ENCODE peak calls at places on chromosome 2, in six cellular contexts. M, V, D, F, G and L are unnamed samples.

GRCh38 chr2:166628478-166629136 is 134.6 kb upstream of the SCN7A start:
- DNase-seq in M (no peak), V (no peak), D (no peak), F (no peak), G (no peak), L (no peak)

GRCh38 chr2:159882069-159882468 is 84.1 kb upstream of the CD302 start:
- DNase-seq in M (no peak), V (no peak), D (no peak), F (no peak), G (no peak), L (no peak)

GRCh38 chr2:128644745-128645256 is 326.1 kb upstream of the HS6ST1 start:
- DNase-seq in M (no peak), V (peak), D (no peak), F (no peak), G (no peak), L (no peak)

GRCh38 chr2:219459460-219460311 is 25.0 kb downstream of the SPEG start:
- DNase-seq in M (peak), V (peak), D (peak), F (no peak), G (no peak), L (peak)

GRCh38 chr2:175525975-175526374 is 344.5 kb upstream of the ATP5MC3 start:
- DNase-seq in M (no peak), V (no peak), D (no peak), F (no peak), G (no peak), L (no peak)

GRCh38 chr2:7660816-7661215 is 743.6 kb downstream of the RNF144A start:
- DNase-seq in M (peak), V (no peak), D (no peak), F (no peak), G (no peak), L (no peak)

GRCh38 chr2:113828086-113828742 is 61.7 kb upstream of the ACTR3 start:
- DNase-seq in M (no peak), V (no peak), D (no peak), F (no peak), G (no peak), L (no peak)

GRCh38 chr2:133504566-133505505 is 63.4 kb downstream of the NCKAP5 start:
- DNase-seq in M (no peak), V (no peak), D (peak), F (no peak), G (peak), L (peak)

GRCh38 chr2:98608962-98609604 is 694 bp downstream of the UNC50 start:
- DNase-seq in M (peak), V (peak), D (peak), F (peak), G (no peak), L (no peak)

GRCh38 chr2:107107351-107107750 is 221.4 kb upstream of the ST6GAL2 start:
- DNase-seq in M (no peak), V (no peak), D (no peak), F (no peak), G (no peak), L (no peak)

GRCh38 chr2:14942991-14943390 is 310.5 kb downstream of the LRATD1 start:
- DNase-seq in M (no peak), V (no peak), D (peak), F (no peak), G (no peak), L (no peak)

GRCh38 chr2:156818221-156818620 is 382.0 kb downstream of the GPD2 start:
- DNase-seq in M (no peak), V (no peak), D (no peak), F (no peak), G (no peak), L (no peak)

GRCh38 chr2:233469261-233470006 is 97.1 kb downstream of the USP40 start:
- DNase-seq in M (no peak), V (no peak), D (no peak), F (no peak), G (no peak), L (peak)

GRCh38 chr2:210553371-210553770 is 3.0 kb upstream of the CPS1 start:
- DNase-seq in M (no peak), V (no peak), D (peak), F (no peak), G (no peak), L (no peak)

GRCh38 chr2:240906141-240906910 is at the start of gene CROCC2:
- DNase-seq in M (no peak), V (peak), D (no peak), F (peak), G (no peak), L (no peak)

GRCh38 chr2:18719978-18720775 is 130.8 kb upstream of the NT5C1B start:
- DNase-seq in M (peak), V (no peak), D (peak), F (no peak), G (no peak), L (no peak)

GRCh38 chr2:182522428-182522896 is 95.6 kb upstream of the PDE1A start:
- DNase-seq in M (peak), V (peak), D (peak), F (no peak), G (no peak), L (no peak)

GRCh38 chr2:95049961-95050360 is 24.5 kb downstream of the MAL start:
- DNase-seq in M (no peak), V (no peak), D (no peak), F (no peak), G (no peak), L (no peak)

GRCh38 chr2:96092896-96093295 is 23.5 kb downstream of the ADRA2B start:
- DNase-seq in M (no peak), V (no peak), D (no peak), F (no peak), G (no peak), L (peak)

GRCh38 chr2:115833196-115833595 is 1390.8 kb downstream of the DPP10 start:
- DNase-seq in M (no peak), V (no peak), D (no peak), F (no peak), G (no peak), L (no peak)

GRCh38 chr2:88564402-88564801 is 62.9 kb downstream of the EIF2AK3 start:
- DNase-seq in M (no peak), V (no peak), D (no peak), F (no peak), G (no peak), L (no peak)

GRCh38 chr2:88563134-88563533 is 64.1 kb downstream of the EIF2AK3 start:
- DNase-seq in M (no peak), V (no peak), D (no peak), F (no peak), G (no peak), L (no peak)

GRCh38 chr2:88568179-88568578 is 59.1 kb downstream of the EIF2AK3 start:
- DNase-seq in M (no peak), V (no peak), D (no peak), F (no peak), G (no peak), L (no peak)
- H3K27ac ChIP-seq in M (no peak), V (no peak), D (no peak), F (no peak), G (no peak), L (no peak)

GRCh38 chr2:242088471-242089212 is 219.1 kb downstream of the RTP5 start:
- DNase-seq in M (peak), V (peak), D (peak), F (peak), G (peak), L (peak)

DNA sequence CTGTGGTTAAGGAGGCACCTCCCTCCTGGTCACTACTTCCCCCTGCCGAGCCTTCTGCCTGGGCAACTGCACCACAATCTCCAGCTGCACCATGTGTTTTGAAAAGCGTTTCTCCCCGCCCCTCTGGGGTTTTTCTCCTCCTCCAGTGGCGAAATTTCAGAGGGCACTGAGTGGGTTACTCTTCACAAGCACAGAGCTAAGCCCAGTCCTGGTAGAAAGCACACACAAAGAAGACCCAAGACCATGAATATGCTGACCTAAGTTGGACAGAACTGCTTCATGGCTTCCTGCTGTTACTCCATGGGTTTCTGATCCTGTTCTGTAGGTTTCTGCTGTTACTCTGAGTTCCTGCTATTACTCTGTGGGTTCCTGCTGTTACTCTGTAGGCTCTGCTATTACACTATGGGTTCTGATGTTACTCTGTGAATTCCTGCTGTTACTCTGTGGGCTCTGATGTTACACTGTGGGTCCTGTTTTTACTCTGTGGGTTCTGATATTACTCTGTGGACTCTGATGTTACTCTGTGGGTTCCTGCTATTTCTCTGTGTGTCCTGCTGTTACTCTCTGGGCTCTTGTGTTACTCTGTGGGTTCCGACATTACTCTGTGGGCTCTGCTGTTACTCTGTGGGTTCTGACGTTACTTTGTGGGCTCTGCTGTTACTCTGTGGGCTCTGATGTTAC is 216.6 kb downstream of the RTP5 start:
- DNase-seq in M (peak), V (no peak), D (no peak), F (no peak), G (no peak), L (no peak)
- H3K27ac ChIP-seq in M (peak), V (no peak), D (no peak), F (no peak), G (no peak), L (peak)

GRCh38 chr2:55962910-55963309 is 39.3 kb upstream of the EFEMP1 start:
- DNase-seq in M (no peak), V (no peak), D (peak), F (no peak), G (no peak), L (no peak)

GRCh38 chr2:55954306-55955035 is 30.9 kb upstream of the EFEMP1 start:
- DNase-seq in M (peak), V (no peak), D (peak), F (no peak), G (no peak), L (no peak)

GRCh38 chr2:55957142-55957541 is 33.6 kb upstream of the EFEMP1 start:
- DNase-seq in M (no peak), V (no peak), D (peak), F (no peak), G (no peak), L (no peak)

GRCh38 chr2:55961318-55961911 is 37.8 kb upstream of the EFEMP1 start:
- DNase-seq in M (peak), V (peak), D (peak), F (no peak), G (no peak), L (no peak)

GRCh38 chr2:55958756-55959155 is 35.2 kb upstream of the EFEMP1 start:
- DNase-seq in M (no peak), V (no peak), D (peak), F (no peak), G (no peak), L (no peak)
- H3K27ac ChIP-seq in M (no peak), V (no peak), D (no peak), F (no peak), G (peak), L (no peak)

DNA sequence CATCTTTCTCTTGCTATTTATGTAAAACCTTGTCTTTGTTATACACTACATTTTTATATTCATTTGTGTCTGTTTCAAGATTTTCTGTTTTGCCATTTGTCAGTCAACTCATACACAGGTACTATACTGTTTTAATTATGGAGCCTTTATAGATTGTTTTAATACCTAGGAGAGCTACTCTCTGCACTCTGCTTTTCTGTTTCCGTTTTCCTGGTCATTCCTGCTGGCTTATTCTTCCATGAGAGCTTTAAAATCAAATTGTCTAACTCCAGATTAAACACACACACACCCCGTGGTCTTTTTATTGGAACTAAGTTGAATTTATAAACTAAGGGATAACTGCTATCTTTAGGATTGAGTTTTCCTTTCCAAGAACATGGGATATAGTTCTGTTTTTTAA is 161.2 kb downstream of the RTN4 start:
- DNase-seq in M (no peak), V (no peak), D (no peak), F (no peak), G (no peak), L (no peak)
- H3K27ac ChIP-seq in M (no peak), V (no peak), D (no peak), F (no peak), G (no peak), L (no peak)

GRCh38 chr2:17270894-17271293 is 247.3 kb downstream of the RAD51AP2 start:
- DNase-seq in M (no peak), V (no peak), D (no peak), F (no peak), G (no peak), L (no peak)

GRCh38 chr2:17271401-17271800 is 246.8 kb downstream of the RAD51AP2 start:
- DNase-seq in M (peak), V (no peak), D (peak), F (no peak), G (no peak), L (no peak)

GRCh38 chr2:17272170-17272569 is 246.1 kb downstream of the RAD51AP2 start:
- DNase-seq in M (no peak), V (no peak), D (no peak), F (no peak), G (no peak), L (no peak)

GRCh38 chr2:17272649-17273048 is 245.6 kb downstream of the RAD51AP2 start:
- DNase-seq in M (no peak), V (no peak), D (no peak), F (no peak), G (no peak), L (no peak)

GRCh38 chr2:17273066-17273465 is 245.2 kb downstream of the RAD51AP2 start:
- DNase-seq in M (no peak), V (no peak), D (no peak), F (no peak), G (no peak), L (no peak)
- H3K27ac ChIP-seq in M (no peak), V (no peak), D (no peak), F (no peak), G (no peak), L (no peak)